ENCODE peak calls at places on chromosomes 12 and 14, in six cellular contexts. Y is SK-N-SH, U is K562, Z is HCT116, A is GM12878, O is HepG2. S is an unnamed sample.

GRCh38 chr14:80572666-80573065 is 361.4 kb upstream of the DIO2 start:
- DNase-seq in Z (no peak), A (no peak), U (no peak), O (no peak), Y (no peak), S (no peak)

GRCh38 chr14:56412453-56413434 is 166.9 kb upstream of the TMEM260 start:
- DNase-seq in Z (no peak), O (no peak), U (no peak), Y (no peak), A (no peak), S (no peak)

GRCh38 chr14:95294834-95295599 is 24.7 kb downstream of the CLMN start:
- DNase-seq in A (no peak), Y (no peak), Z (peak; percentile 23), O (peak; percentile 39), U (no peak), S (peak; percentile 89)

GRCh38 chr14:58777541-58777979 is 139.8 kb downstream of the DACT1 start:
- DNase-seq in A (no peak), O (no peak), Y (no peak), Z (no peak), U (no peak), S (no peak)

GRCh38 chr14:61545716-61546455 is 149.4 kb upstream of the HIF1A start:
- DNase-seq in Z (no peak), U (no peak), A (no peak), O (no peak), Y (no peak), S (no peak)

GRCh38 chr12:131853832-131854797 is 25.9 kb downstream of the MMP17 start:
- DNase-seq in A (no peak), Y (no peak), Z (no peak), O (no peak), U (no peak), S (peak; percentile 39)

GRCh38 chr12:49957570-49957967 is 4.1 kb upstream of the AQP5 start:
- DNase-seq in Z (no peak), U (no peak), A (no peak), O (no peak), Y (no peak), S (no peak)

GRCh38 chr12:64098709-64099354 is 123.3 kb downstream of the KICS2 start:
- DNase-seq in O (no peak), U (no peak), A (no peak), Z (no peak), Y (no peak), S (no peak)

GRCh38 chr12:78037707-78038106 is 207.0 kb downstream of the NAV3 start:
- DNase-seq in Y (no peak), O (no peak), Z (no peak), U (no peak), A (no peak), S (no peak)

GRCh38 chr12:40980346-40981005 is 207.6 kb upstream of the PDZRN4 start:
- DNase-seq in O (no peak), U (no peak), Z (peak; percentile 12), A (no peak), Y (no peak), S (no peak)

GRCh38 chr12:6425588-6426531 is 18.9 kb upstream of the CD27 start:
- DNase-seq in O (peak; percentile 49), Y (no peak), A (no peak), U (no peak), Z (no peak), S (no peak)

GRCh38 chr14:96359959-96360358 is 3.2 kb downstream of the ATG2B start:
- DNase-seq in U (no peak), Y (no peak), Z (no peak), A (no peak), O (no peak), S (no peak)

GRCh38 chr12:49651855-49652254 is 28.5 kb downstream of the PRPF40B start:
- DNase-seq in U (no peak), Z (no peak), O (no peak), Y (no peak), A (no peak), S (no peak)

GRCh38 chr12:105020241-105020962 is 34.3 kb downstream of the NOPCHAP1 start:
- DNase-seq in U (no peak), Z (no peak), A (no peak), O (no peak), Y (no peak), S (peak; percentile 43)

GRCh38 chr12:50174971-50175715 is 8.0 kb upstream of the CERS5 start:
- DNase-seq in Z (peak; percentile 58), U (peak; percentile 55), A (no peak), Y (peak; percentile 64), O (peak; percentile 62), S (no peak)

GRCh38 chr12:32039917-32040575 is 66.6 kb upstream of the BICD1 start:
- DNase-seq in Y (no peak), A (no peak), U (peak; percentile 65), Z (no peak), O (no peak), S (no peak)

GRCh38 chr12:65318186-65318685 is 39.8 kb downstream of the MSRB3 start:
- DNase-seq in A (no peak), Y (no peak), O (no peak), U (no peak), Z (no peak), S (no peak)

GRCh38 chr12:76883826-76884225 is 5.0 kb upstream of the CSRP2 start:
- DNase-seq in O (no peak), A (no peak), Z (no peak), Y (no peak), U (no peak), S (no peak)

GRCh38 chr12:112979281-112979680 is 962 bp downstream of the OAS2 start:
- DNase-seq in Y (no peak), U (no peak), Z (no peak), A (peak; percentile 38), O (no peak), S (no peak)

GRCh38 chr12:42326466-42327226 is 679 bp downstream of the PPHLN1 start:
- DNase-seq in Y (peak; percentile 32), U (peak; percentile 22), O (peak; percentile 8), A (no peak), Z (no peak), S (no peak)

GRCh38 chr12:7190268-7191055 is 976 bp downstream of the PEX5 start:
- DNase-seq in Y (no peak), A (no peak), Z (no peak), U (no peak), O (peak; percentile 12), S (no peak)

GRCh38 chr12:51070004-51070403 is 13.4 kb downstream of the CSRNP2 start:
- DNase-seq in O (peak; percentile 50), Z (no peak), Y (no peak), A (no peak), U (no peak), S (no peak)

GRCh38 chr14:30994681-30995620 is 30.5 kb upstream of the AP4S1 start:
- DNase-seq in A (peak; percentile 8), O (no peak), U (no peak), Z (no peak), Y (no peak), S (no peak)

GRCh38 chr14:59333668-59334067 is 131.5 kb downstream of the GPR135 start:
- DNase-seq in Y (no peak), U (no peak), O (peak; percentile 40), Z (no peak), A (no peak), S (no peak)

GRCh38 chr12:2111816-2112215 is 59.0 kb downstream of the CACNA1C start:
- DNase-seq in O (no peak), Z (no peak), Y (no peak), U (no peak), A (no peak), S (no peak)

GRCh38 chr12:45666452-45667215 is 62.9 kb upstream of the ARID2 start:
- DNase-seq in Z (no peak), A (no peak), Y (no peak), U (no peak), O (no peak), S (no peak)

GRCh38 chr12:69240625-69240984 is 1.2 kb downstream of the CPSF6 start:
- DNase-seq in U (no peak), O (no peak), Z (no peak), A (no peak), Y (peak; percentile 25), S (peak; percentile 26)

DNA sequence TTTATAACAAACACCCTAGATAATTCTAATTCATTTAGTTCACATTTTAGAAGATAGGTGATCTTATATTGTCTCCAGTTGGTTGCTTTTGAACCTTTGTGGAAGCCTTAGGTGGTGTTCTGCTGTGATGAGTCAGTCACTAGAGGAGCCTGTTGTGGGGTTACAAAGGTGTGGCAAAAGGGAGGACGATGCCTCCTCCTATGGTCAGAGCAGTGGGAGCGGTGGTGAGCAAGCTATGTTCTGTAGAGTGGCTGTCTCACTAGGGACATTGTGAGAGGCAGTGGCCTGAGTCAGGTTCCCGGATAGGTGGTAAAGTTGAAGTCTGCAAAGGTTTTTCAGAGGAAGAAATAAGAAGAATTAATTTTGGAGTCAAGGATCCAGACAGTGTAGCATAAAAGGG is 71.6 kb upstream of the USP44 start:
- DNase-seq in Z (no peak), Y (no peak), O (no peak), A (no peak), U (no peak), S (no peak)
- TF ChIP-seq JUND in Z (no peak), Y (no peak), O (no peak), A (no peak), U (no peak), S (no peak)

GRCh38 chr14:70645892-70646291 is 4.2 kb downstream of the TTC9 start:
- DNase-seq in U (no peak), Y (no peak), O (no peak), A (no peak), Z (no peak), S (no peak)

GRCh38 chr14:70644016-70644415 is 2.3 kb downstream of the TTC9 start:
- DNase-seq in A (no peak), O (no peak), Y (no peak), U (no peak), Z (no peak), S (no peak)

GRCh38 chr14:70641548-70642312 is at the start of gene TTC9:
- DNase-seq in O (no peak), U (peak; percentile 36), A (no peak), Y (peak; percentile 89), Z (no peak), S (peak; percentile 86)

GRCh38 chr14:70640938-70641547 is 673 bp upstream of the TTC9 start:
- DNase-seq in Y (peak; percentile 68), A (peak; percentile 60), O (no peak), U (no peak), Z (no peak), S (peak; percentile 80)

GRCh38 chr14:70642313-70643235 is 858 bp downstream of the TTC9 start:
- DNase-seq in O (no peak), Z (no peak), Y (peak; percentile 77), A (no peak), U (no peak), S (peak; percentile 43)
- TF ChIP-seq JUND in O (no peak), Z (no peak), Y (no peak), A (no peak), U (no peak), S (no peak)

DNA sequence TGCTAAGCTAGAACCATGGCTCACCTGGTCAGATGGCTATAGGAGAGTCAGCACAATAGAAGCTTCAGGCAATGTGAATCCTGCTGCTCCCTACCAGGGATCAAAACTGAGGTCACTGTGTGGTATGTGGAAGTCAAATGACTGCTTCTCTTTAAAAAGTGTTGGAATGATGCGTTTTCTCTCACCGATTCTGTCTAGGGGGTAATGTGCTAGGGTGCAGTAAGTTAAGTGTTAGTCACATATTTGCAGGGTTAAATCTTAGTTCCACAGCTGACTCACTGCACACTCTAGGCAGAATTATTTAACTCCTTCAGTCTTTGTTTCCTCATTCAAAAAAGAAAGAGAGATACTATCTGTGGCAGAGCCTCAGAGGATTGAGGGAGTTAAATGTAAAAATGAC is 696.6 kb downstream of the DIO2 start:
- DNase-seq in O (no peak), Y (no peak), A (no peak), U (no peak), Z (no peak), S (no peak)
- TF ChIP-seq JUND in O (no peak), Y (peak; percentile 51), A (no peak), U (no peak), Z (no peak), S (no peak)

GRCh38 chr14:26873556-26873955 is 275.7 kb upstream of the NOVA1 start:
- DNase-seq in Y (no peak), U (no peak), A (no peak), O (no peak), Z (no peak), S (no peak)
- TF ChIP-seq JUND in Y (no peak), U (no peak), A (no peak), O (no peak), Z (no peak), S (no peak)